ENCODE peak calls at places on chromosomes 13 and 19, in five cellular contexts. O is tibial nerve, X is ovary, Q is keratinocyte, Z is neural progenitor cell. T is an unnamed sample.

GRCh38 chr13:29573190-29573589 is 22.3 kb downstream of the SLC7A1 start:
- DNase-seq in O (no peak), Q (no peak), Z (no peak), X (no peak), T (no peak)

GRCh38 chr19:46841458-46842083 is 9.1 kb downstream of the AP2S1 start:
- DNase-seq in Z (no peak), Q (no peak), X (no peak), O (no peak), T (peak)

GRCh38 chr13:86020350-86021002 is 221.3 kb upstream of the SLITRK6 start:
- DNase-seq in Q (no peak), X (no peak), Z (no peak), O (no peak), T (no peak)

GRCh38 chr13:89969996-89970709 is 1377.3 kb upstream of the MIR17HG start:
- DNase-seq in O (no peak), Z (no peak), X (no peak), Q (no peak), T (no peak)

GRCh38 chr19:16896098-16896912 is 7.5 kb downstream of the F2RL3 start:
- DNase-seq in O (no peak), Z (peak), X (peak), Q (no peak), T (no peak)

GRCh38 chr13:77521595-77522367 is 13.7 kb upstream of the SCEL start:
- DNase-seq in X (no peak), Z (peak), Q (no peak), O (no peak), T (peak)

GRCh38 chr13:27006519-27007161 is 165.0 kb downstream of the USP12 start:
- DNase-seq in O (no peak), X (no peak), Q (no peak), Z (peak), T (peak)

GRCh38 chr19:45641274-45642105 is 2.3 kb upstream of the EML2 start:
- DNase-seq in O (peak), Q (peak), Z (peak), X (peak), T (peak)

GRCh38 chr13:20383058-20383457 is 142.6 kb downstream of the CRYL1 start:
- DNase-seq in O (no peak), Z (no peak), Q (no peak), X (no peak), T (no peak)

GRCh38 chr13:91647361-91647970 is 249.0 kb downstream of the GPC5 start:
- DNase-seq in O (no peak), Q (no peak), X (no peak), Z (peak), T (no peak)

GRCh38 chr19:18193388-18194207 is 580 bp downstream of the MPV17L2 start:
- DNase-seq in X (no peak), Q (no peak), Z (peak), O (no peak), T (no peak)

GRCh38 chr13:42305503-42305902 is 33.6 kb downstream of the AKAP11 start:
- DNase-seq in O (no peak), Z (no peak), Q (no peak), X (no peak), T (no peak)

GRCh38 chr19:3479177-3479818 is 1.0 kb downstream of the SMIM24 start:
- DNase-seq in Z (peak), Q (no peak), X (no peak), O (no peak), T (no peak)

GRCh38 chr19:47644743-47645499 is 36.0 kb downstream of the BICRA start:
- DNase-seq in X (no peak), Z (no peak), O (no peak), Q (no peak), T (no peak)

GRCh38 chr19:33814181-33815165 is 17.8 kb downstream of the KCTD15 start:
- DNase-seq in O (no peak), X (no peak), Q (no peak), Z (no peak), T (no peak)

GRCh38 chr19:2089001-2089711 is 7.0 kb downstream of the MOB3A start:
- DNase-seq in Q (peak), O (no peak), X (no peak), Z (no peak), T (no peak)

GRCh38 chr13:35309711-35310110 is 166.8 kb downstream of the MAB21L1 start:
- DNase-seq in Z (no peak), O (no peak), Q (no peak), X (no peak), T (no peak)

GRCh38 chr19:19042732-19043274 is 9.4 kb downstream of the ARMC6 start:
- DNase-seq in X (no peak), Q (no peak), Z (no peak), O (no peak), T (no peak)

GRCh38 chr13:73708393-73708985 is 425.7 kb downstream of the KLF12 start:
- DNase-seq in X (peak), Q (no peak), O (peak), Z (peak), T (peak)

GRCh38 chr13:50197705-50198104 is 182.5 kb downstream of the KCNRG start:
- DNase-seq in Q (no peak), Z (no peak), O (no peak), X (no peak), T (no peak)

GRCh38 chr19:46413262-46414031 is at the start of gene CCDC8:
- DNase-seq in X (peak), Z (peak), Q (no peak), O (peak), T (no peak)

GRCh38 chr19:29715695-29716581 is 877 bp upstream of the C19orf12 start:
- DNase-seq in Z (no peak), O (no peak), Q (no peak), X (no peak), T (no peak)

GRCh38 chr13:62829476-62829875 is 1413.8 kb upstream of the PCDH20 start:
- DNase-seq in O (no peak), Q (no peak), X (no peak), Z (no peak), T (no peak)

GRCh38 chr19:48511800-48512503 is at the start of gene LMTK3:
- DNase-seq in O (no peak), Z (peak), X (no peak), Q (no peak), T (no peak)

GRCh38 chr13:84962141-84962750 is 837.0 kb downstream of the SLITRK6 start:
- DNase-seq in Z (no peak), X (no peak), O (no peak), Q (no peak), T (no peak)

GRCh38 chr19:16893686-16893990 is 4.8 kb downstream of the F2RL3 start:
- DNase-seq in O (no peak), Q (no peak), Z (no peak), X (no peak), T (no peak)

GRCh38 chr19:39550197-39550596 is 10.2 kb upstream of the EID2 start:
- DNase-seq in Q (no peak), O (no peak), X (no peak), Z (no peak), T (no peak)

GRCh38 chr19:40604647-40605200 is 3.6 kb downstream of the LTBP4 start:
- DNase-seq in Z (peak), X (peak), O (no peak), Q (no peak), T (peak)

GRCh38 chr19:35545855-35546381 is 492 bp downstream of the TMEM147 start:
- DNase-seq in X (peak), Z (no peak), Q (no peak), O (no peak), T (peak)

GRCh38 chr13:102724923-102725322 is 30.1 kb upstream of the METTL21C start:
- DNase-seq in Q (peak), O (no peak), X (no peak), Z (no peak), T (peak)

GRCh38 chr19:8366961-8367326 is 3.0 kb downstream of the ANGPTL4 start:
- DNase-seq in O (no peak), Z (no peak), Q (no peak), X (peak), T (no peak)

GRCh38 chr19:40217027-40217810 is 965 bp downstream of the TTC9B start:
- DNase-seq in Z (peak), X (no peak), Q (no peak), O (no peak), T (peak)

GRCh38 chr19:23116802-23117571 is at the start of gene ZNF730:
- DNase-seq in O (peak), X (peak), Q (no peak), Z (peak), T (no peak)

GRCh38 chr13:98068511-98068910 is 74.4 kb upstream of the FARP1 start:
- DNase-seq in O (no peak), Z (no peak), X (no peak), Q (no peak), T (peak)

DNA sequence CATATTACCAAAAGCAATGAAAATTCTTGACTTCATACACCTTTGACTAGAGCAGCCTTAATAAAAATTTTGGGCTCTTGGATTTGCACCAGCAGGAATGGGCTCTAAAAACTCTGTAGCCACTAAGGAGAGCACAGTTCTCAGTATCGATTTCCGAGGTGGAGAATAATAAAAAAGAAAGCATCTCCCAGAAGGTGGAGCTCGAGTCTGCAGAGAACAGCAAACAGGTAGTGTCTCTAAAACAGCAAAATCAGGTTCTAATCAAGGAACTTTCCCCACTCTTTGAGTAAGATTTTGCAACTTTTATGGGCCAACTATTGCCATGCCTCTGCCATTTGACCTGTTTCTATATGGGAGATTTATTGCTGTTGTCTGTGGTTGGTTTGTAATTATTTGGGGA is 258.7 kb upstream of the GPC6 start:
- DNase-seq in Z (peak), X (no peak), Q (no peak), O (no peak), T (no peak)
- TF ChIP-seq CTCF in Z (peak), X (no peak), Q (peak), O (no peak), T (no peak)

GRCh38 chr13:24741016-24741662 is 22.8 kb upstream of the RNF17 start:
- DNase-seq in Z (no peak), X (no peak), Q (no peak), O (no peak), T (peak)
- TF ChIP-seq CTCF in Z (peak), X (no peak), Q (no peak), O (no peak), T (no peak)

DNA sequence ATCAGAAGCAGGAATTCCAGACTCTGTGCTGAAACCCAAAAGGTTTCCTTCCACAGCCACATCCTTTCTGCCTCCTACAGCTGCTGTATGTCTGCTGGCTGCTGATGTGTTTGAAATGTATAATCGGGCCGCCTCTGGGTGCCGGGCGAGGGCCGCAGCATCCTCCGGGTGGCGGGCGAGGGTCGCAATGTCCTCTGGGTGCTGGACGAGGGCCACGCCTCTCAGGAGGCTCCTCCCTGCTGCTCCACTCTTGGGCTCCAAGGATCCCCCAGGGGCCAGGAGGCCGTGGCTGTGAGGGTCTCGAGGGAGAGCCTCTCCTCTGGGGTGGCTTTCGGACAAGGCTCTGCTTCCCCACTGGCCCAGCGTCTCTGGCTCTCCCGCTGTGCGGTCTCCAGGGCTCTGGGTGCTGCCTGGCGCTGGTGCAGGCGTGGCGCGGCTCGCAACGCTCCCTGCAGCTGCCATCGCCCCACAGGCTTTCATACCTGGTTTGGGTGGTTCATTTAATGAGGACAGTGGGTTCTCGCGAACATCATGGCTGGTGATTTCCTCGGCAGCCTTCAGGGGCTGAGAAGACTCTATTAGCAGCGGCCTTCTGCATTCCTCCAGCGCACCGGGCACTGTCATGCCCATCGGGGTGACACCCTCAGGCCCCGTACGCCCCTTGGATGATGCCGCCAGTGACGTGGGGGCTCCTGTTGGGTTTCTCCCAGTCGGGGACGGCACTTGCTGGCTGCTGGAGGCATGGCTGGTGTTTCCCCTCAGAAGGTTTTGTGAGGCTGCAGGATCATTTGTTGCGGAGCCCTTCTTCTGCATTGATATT is 41.8 kb upstream of the GRTP1 start:
- DNase-seq in Q (no peak), O (peak), X (no peak), Z (no peak), T (no peak)
- TF ChIP-seq CTCF in Q (no peak), O (no peak), X (no peak), Z (no peak), T (no peak)

DNA sequence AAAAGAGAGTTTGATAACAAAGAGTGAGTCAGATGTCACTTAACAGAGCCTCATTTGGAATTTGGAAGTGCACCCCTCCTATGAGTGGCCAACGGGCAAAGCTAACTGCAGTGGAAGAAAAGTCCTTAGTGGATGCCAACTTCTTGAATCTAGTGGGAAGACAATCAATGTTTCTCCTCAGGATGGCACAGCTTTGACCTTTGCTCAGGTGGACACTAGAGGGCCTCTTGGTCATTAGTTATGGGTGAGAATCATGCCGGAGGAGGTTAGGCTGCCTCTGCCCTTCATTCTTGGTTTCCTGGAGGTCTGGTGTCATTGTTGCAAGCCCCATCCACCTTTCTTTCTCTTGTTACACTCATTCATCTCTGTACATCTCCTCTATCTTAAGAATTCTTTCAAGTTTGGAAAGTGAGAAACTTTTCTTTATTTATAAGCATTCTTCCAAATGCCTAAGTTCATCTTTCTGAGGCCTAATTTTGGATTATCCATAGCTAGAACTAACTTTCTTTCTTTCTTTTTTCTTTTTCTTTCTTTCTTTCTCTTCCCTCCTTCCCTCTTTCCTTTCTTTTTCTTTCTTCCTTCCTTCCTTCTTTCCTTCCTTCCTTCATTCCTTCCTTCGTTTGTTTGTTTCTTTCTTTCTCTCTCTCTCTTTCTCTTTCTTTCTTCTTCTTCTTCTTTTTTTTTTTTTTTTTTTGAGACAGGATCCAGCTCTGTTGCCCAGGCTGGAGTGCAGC is 327.2 kb upstream of the TSHZ3 start:
- DNase-seq in Z (peak), O (no peak), X (no peak), Q (no peak), T (no peak)
- TF ChIP-seq CTCF in Z (peak), O (no peak), X (no peak), Q (peak), T (no peak)

GRCh38 chr19:6516659-6517291 is 14.1 kb upstream of the TNFSF9 start:
- DNase-seq in Q (no peak), O (peak), Z (peak), X (peak), T (peak)

GRCh38 chr19:6519289-6519688 is 11.5 kb upstream of the TNFSF9 start:
- DNase-seq in O (no peak), Z (no peak), X (no peak), Q (no peak), T (no peak)

GRCh38 chr19:6514926-6515325 is 12.8 kb upstream of the TUBB4A start:
- DNase-seq in O (no peak), X (no peak), Z (no peak), Q (no peak), T (no peak)

GRCh38 chr19:6510618-6511017 is 8.5 kb upstream of the TUBB4A start:
- DNase-seq in O (no peak), Z (no peak), Q (no peak), X (no peak), T (no peak)

DNA sequence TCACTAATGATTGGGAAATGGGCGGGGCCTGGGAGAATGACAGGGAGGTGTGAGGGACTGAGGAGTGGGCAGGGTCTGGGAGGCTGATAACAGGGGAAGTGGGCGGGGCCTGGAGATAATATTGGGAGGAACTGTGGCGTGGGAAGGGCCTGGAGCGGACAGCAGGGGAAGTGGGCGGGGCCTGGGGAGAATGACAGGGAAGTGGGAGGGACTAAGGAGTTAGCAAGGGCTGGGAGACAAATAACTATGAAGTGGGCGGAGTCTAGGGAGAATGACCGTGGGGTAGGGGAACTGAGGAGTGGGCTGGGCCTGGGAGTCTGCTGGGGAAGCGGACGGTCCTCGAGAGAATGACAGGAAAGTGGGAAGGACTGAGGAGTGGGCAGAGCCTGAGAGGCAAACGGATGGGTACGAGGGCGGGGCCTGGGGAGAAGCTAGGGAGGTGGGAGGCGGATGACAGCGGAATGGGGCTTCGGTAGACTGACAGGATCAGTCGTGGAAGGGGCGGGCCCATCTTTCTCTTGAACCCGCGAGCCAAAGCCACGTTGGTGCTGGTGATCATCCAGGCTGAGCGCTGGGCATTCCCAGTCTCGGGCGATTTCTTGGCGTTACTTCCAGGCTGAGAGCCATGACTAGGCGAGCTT is 14.0 kb upstream of the TUBB4A start:
- DNase-seq in X (peak), Q (peak), O (peak), Z (peak), T (peak)
- TF ChIP-seq CTCF in X (no peak), Q (no peak), O (no peak), Z (no peak), T (no peak)

GRCh38 chr13:78978381-78978998 is 319.5 kb upstream of the OBI1 start:
- DNase-seq in Z (peak), Q (no peak), X (no peak), O (no peak), T (peak)
- TF ChIP-seq CTCF in Z (peak), Q (peak), X (no peak), O (peak), T (peak)

DNA sequence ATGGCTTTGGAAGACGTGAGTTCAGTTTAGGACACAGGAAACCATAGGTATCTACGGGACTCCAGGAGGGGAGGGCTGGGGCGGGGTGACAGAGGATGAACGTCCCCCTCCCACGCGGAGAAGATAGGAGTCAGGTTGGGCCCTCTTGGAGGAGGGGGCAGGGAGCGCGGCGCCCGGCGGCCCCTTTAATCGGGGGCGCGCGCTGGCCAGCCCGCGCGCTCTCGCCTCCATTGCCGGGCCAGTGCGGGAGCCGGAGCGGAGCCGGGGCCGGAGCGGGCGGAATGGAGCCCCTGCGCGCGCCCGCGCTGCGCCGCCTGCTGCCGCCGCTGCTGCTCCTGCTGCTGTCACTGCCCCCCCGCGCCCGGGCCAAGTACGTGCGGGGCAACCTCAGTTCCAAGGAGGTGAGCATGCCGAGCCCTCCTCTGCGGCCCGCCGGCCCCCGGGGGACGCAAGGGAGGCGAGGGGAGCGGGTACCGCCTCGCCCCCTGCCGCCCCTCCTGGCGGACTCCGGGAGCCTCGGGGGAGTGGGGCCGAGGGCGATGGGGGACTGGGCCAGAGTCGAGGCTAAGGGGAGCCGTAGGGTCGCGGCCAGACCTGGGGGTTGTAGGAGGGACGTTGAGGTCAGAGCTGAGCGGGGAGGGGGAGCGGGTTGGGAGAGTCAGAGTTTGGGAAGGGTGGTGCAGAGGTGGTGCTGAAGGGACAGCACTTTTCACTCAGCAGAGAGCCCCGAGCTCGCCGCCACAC is at the start of gene TMEM145:
- DNase-seq in X (peak), O (no peak), Q (no peak), Z (peak), T (peak)
- TF ChIP-seq CTCF in X (peak), O (peak), Q (peak), Z (no peak), T (no peak)

GRCh38 chr19:15511671-15512424 is 3.5 kb downstream of the CYP4F22 start:
- DNase-seq in Z (no peak), Q (no peak), O (no peak), X (no peak), T (no peak)
- TF ChIP-seq CTCF in Z (no peak), Q (no peak), O (no peak), X (no peak), T (no peak)